ENCODE peak calls at places on chromosomes 12 and 14, in ten cellular contexts. N, M, W, E, P, G, H, C, A and Z are unnamed samples.

GRCh38 chr12:19131020-19131431 is 1.5 kb downstream of the PLEKHA5 start:
- DNase-seq in N (peak; percentile 20), E (peak; percentile 27), W (peak; percentile 60), C (no peak), M (no peak), G (peak; percentile 52), A (no peak), H (no peak), P (peak; percentile 62), Z (no peak)

GRCh38 chr12:113314121-113314529 is 20.8 kb downstream of the SLC8B1 start:
- DNase-seq in W (peak; percentile 38), N (no peak), M (no peak), E (no peak), C (no peak), A (no peak), H (no peak), G (peak; percentile 29), P (no peak), Z (no peak)

GRCh38 chr12:112761366-112761986 is 30.1 kb upstream of the RPH3A start:
- DNase-seq in G (no peak), P (no peak), A (no peak), C (no peak), W (no peak), E (no peak), M (no peak), N (no peak), H (no peak), Z (no peak)

GRCh38 chr12:133130808-133131128 is 341 bp downstream of the ZNF10 start:
- DNase-seq in N (peak; percentile 16), M (no peak), H (no peak), C (peak; percentile 23), P (peak; percentile 68), E (no peak), W (no peak), G (no peak), A (peak; percentile 5), Z (no peak)

GRCh38 chr12:6662602-6662905 is 365 bp downstream of the ING4 start:
- DNase-seq in C (no peak), P (peak; percentile 77), G (peak; percentile 77), W (no peak), N (peak; percentile 63), A (peak; percentile 70), E (no peak), M (no peak), H (no peak), Z (no peak)

GRCh38 chr12:117134059-117134458 is 34.8 kb upstream of the TESC start:
- DNase-seq in G (no peak), A (no peak), E (no peak), M (no peak), H (no peak), W (no peak), N (no peak), C (no peak), P (no peak), Z (peak; percentile 53)

GRCh38 chr12:70052931-70053497 is 190.2 kb upstream of the CNOT2 start:
- DNase-seq in N (no peak), W (peak; percentile 67), A (no peak), H (peak; percentile 80), E (no peak), M (peak; percentile 33), P (no peak), G (peak; percentile 73), C (no peak), Z (no peak)

GRCh38 chr14:67417633-67418032 is 5.7 kb upstream of the PLEK2 start:
- DNase-seq in W (peak; percentile 25), M (no peak), E (no peak), G (no peak), P (no peak), A (no peak), N (no peak), C (no peak), H (no peak), Z (no peak)

GRCh38 chr12:130828895-130829294 is 10.2 kb downstream of the STX2 start:
- DNase-seq in W (no peak), N (no peak), H (no peak), E (no peak), P (no peak), M (no peak), A (no peak), G (no peak), C (no peak), Z (no peak)

GRCh38 chr14:93090826-93091583 is 24.7 kb downstream of the ITPK1 start:
- DNase-seq in G (peak; percentile 51), P (no peak), W (no peak), H (no peak), C (no peak), A (no peak), N (no peak), E (no peak), M (no peak), Z (no peak)

GRCh38 chr12:116087962-116088361 is 189.5 kb downstream of the MED13L start:
- DNase-seq in P (no peak), H (no peak), M (no peak), N (peak; percentile 9), E (no peak), C (no peak), W (no peak), G (no peak), A (no peak), Z (peak; percentile 21)

GRCh38 chr12:21583587-21583986 is 21.1 kb downstream of the GYS2 start:
- DNase-seq in C (no peak), N (no peak), E (no peak), P (no peak), A (no peak), W (no peak), G (no peak), M (no peak), H (no peak), Z (no peak)

GRCh38 chr14:75831455-75831854 is 150.3 kb downstream of the TGFB3 start:
- DNase-seq in N (no peak), P (no peak), C (peak; percentile 25), W (peak; percentile 76), E (no peak), G (peak; percentile 66), H (no peak), M (peak; percentile 59), A (no peak), Z (peak; percentile 5)

GRCh38 chr14:105078294-105078693 is 13.1 kb upstream of the GPR132 start:
- DNase-seq in H (no peak), N (no peak), C (no peak), E (no peak), G (no peak), A (no peak), W (no peak), M (no peak), P (peak; percentile 8), Z (no peak)

GRCh38 chr14:34714320-34715107 is at the start of gene CFL2:
- DNase-seq in N (peak; percentile 96), A (peak; percentile 92), C (peak; percentile 34), E (no peak), H (no peak), M (peak; percentile 54), W (peak; percentile 52), G (peak; percentile 97), P (peak; percentile 90), Z (peak; percentile 76)

GRCh38 chr12:65656904-65657351 is 167.4 kb upstream of the HMGA2 start:
- DNase-seq in W (peak; percentile 99), G (peak; percentile 80), N (peak; percentile 6), A (no peak), M (peak; percentile 98), P (no peak), E (peak; percentile 89), H (peak; percentile 98), C (no peak), Z (no peak)

GRCh38 chr12:126685636-126686035 is 1581.3 kb upstream of the TMEM132C start:
- DNase-seq in N (no peak), C (no peak), G (no peak), A (no peak), W (no peak), H (no peak), E (no peak), P (no peak), M (no peak), Z (no peak)

GRCh38 chr14:70744631-70745030 is 64.7 kb downstream of the MAP3K9 start:
- DNase-seq in P (no peak), E (no peak), M (no peak), W (no peak), C (no peak), A (no peak), H (no peak), G (no peak), N (no peak), Z (no peak)

GRCh38 chr14:106530423-106531107 is 1004.2 kb downstream of the TMEM121 start:
- DNase-seq in P (peak; percentile 4), G (no peak), W (no peak), E (no peak), M (no peak), A (peak; percentile 33), N (peak; percentile 43), C (peak; percentile 33), H (no peak), Z (peak; percentile 40)

GRCh38 chr14:74207943-74208342 is 31.3 kb upstream of the VSX2 start:
- DNase-seq in W (no peak), P (peak; percentile 24), N (no peak), E (no peak), A (no peak), M (no peak), C (no peak), G (no peak), H (no peak), Z (no peak)

GRCh38 chr12:54004841-54005530 is 3.8 kb upstream of the HOXC8 start:
- DNase-seq in A (no peak), G (peak; percentile 71), M (no peak), P (no peak), H (no peak), E (no peak), C (no peak), W (no peak), N (no peak), Z (no peak)

GRCh38 chr12:76032043-76032981 is 736 bp upstream of the PHLDA1 start:
- DNase-seq in M (no peak), P (peak; percentile 53), C (peak; percentile 2), E (no peak), H (no peak), A (peak; percentile 41), G (peak; percentile 68), W (peak; percentile 70), N (peak; percentile 71), Z (peak; percentile 73)

GRCh38 chr14:96189288-96189711 is 15.3 kb upstream of the BDKRB2 start:
- DNase-seq in G (peak; percentile 28), H (no peak), A (no peak), P (no peak), C (no peak), M (no peak), N (peak; percentile 26), E (peak; percentile 93), W (peak; percentile 97), Z (no peak)

GRCh38 chr12:103676863-103677262 is 89.8 kb downstream of the STAB2 start:
- DNase-seq in E (no peak), A (no peak), G (no peak), C (no peak), W (no peak), P (no peak), N (no peak), M (no peak), H (no peak), Z (no peak)

GRCh38 chr14:90522585-90523191 is 125.9 kb downstream of the CALM1 start:
- DNase-seq in W (no peak), P (peak; percentile 25), A (no peak), N (no peak), H (no peak), M (no peak), G (no peak), E (no peak), C (no peak), Z (no peak)

GRCh38 chr12:119412811-119413794 is 78.6 kb downstream of the CCDC60 start:
- DNase-seq in M (peak; percentile 25), W (peak; percentile 59), P (peak; percentile 92), G (peak; percentile 80), C (no peak), A (peak; percentile 55), N (peak; percentile 63), H (peak; percentile 20), E (peak; percentile 24), Z (no peak)

GRCh38 chr12:113835913-113836312 is 130.2 kb downstream of the RBM19 start:
- DNase-seq in G (no peak), M (no peak), N (no peak), A (no peak), H (no peak), W (no peak), E (no peak), P (no peak), C (no peak), Z (no peak)

GRCh38 chr12:48932878-48933277 is 7.6 kb upstream of the FKBP11 start:
- DNase-seq in G (no peak), W (no peak), E (no peak), P (no peak), N (no peak), H (no peak), M (no peak), C (no peak), A (no peak), Z (peak; percentile 49)